ENCODE peak calls at places on chromosome 11, in four cellular contexts. One of them, this sample, is unnamed.

GRCh38 chr11:68542617-68543016 is 82.1 kb downstream of the PPP6R3 start:
- DNase-seq in stimulated activated CD4-positive, alpha-beta T cell treated with anti-CD3 and anti-CD28 coated beads, Interleukin-1b, Interleukin-23, amount 100 ng/mL, for 24 hours: no peak
- DNase-seq in spleen: no peak
- DNase-seq in stimulated activated naive CD8-positive, alpha-beta T cell treated with anti-CD3 and anti-CD28 coated beads, Interleukin-15, amount 100 ng/mL, for 72 hours: no peak
- DNase-seq in this sample: no peak

GRCh38 chr11:3202305-3202704 is 16.3 kb downstream of the MRGPRG start:
- DNase-seq in stimulated activated CD4-positive, alpha-beta T cell treated with anti-CD3 and anti-CD28 coated beads, Interleukin-1b, Interleukin-23, amount 100 ng/mL, for 24 hours: no peak
- DNase-seq in spleen: peak
- DNase-seq in stimulated activated naive CD8-positive, alpha-beta T cell treated with anti-CD3 and anti-CD28 coated beads, Interleukin-15, amount 100 ng/mL, for 72 hours: no peak
- DNase-seq in this sample: no peak

GRCh38 chr11:134478611-134479010 is 66.6 kb upstream of the B3GAT1 start:
- DNase-seq in stimulated activated CD4-positive, alpha-beta T cell treated with anti-CD3 and anti-CD28 coated beads, Interleukin-1b, Interleukin-23, amount 100 ng/mL, for 24 hours: no peak
- DNase-seq in spleen: no peak
- DNase-seq in stimulated activated naive CD8-positive, alpha-beta T cell treated with anti-CD3 and anti-CD28 coated beads, Interleukin-15, amount 100 ng/mL, for 72 hours: no peak
- DNase-seq in this sample: no peak

GRCh38 chr11:20066783-20067156 is 93.5 kb downstream of the DBX1 start:
- DNase-seq in stimulated activated CD4-positive, alpha-beta T cell treated with anti-CD3 and anti-CD28 coated beads, Interleukin-1b, Interleukin-23, amount 100 ng/mL, for 24 hours: no peak
- DNase-seq in spleen: no peak
- DNase-seq in stimulated activated naive CD8-positive, alpha-beta T cell treated with anti-CD3 and anti-CD28 coated beads, Interleukin-15, amount 100 ng/mL, for 72 hours: no peak
- DNase-seq in this sample: no peak

GRCh38 chr11:68358416-68358815 is 46.0 kb downstream of the LRP5 start:
- DNase-seq in stimulated activated CD4-positive, alpha-beta T cell treated with anti-CD3 and anti-CD28 coated beads, Interleukin-1b, Interleukin-23, amount 100 ng/mL, for 24 hours: no peak
- DNase-seq in spleen: no peak
- DNase-seq in stimulated activated naive CD8-positive, alpha-beta T cell treated with anti-CD3 and anti-CD28 coated beads, Interleukin-15, amount 100 ng/mL, for 72 hours: no peak
- DNase-seq in this sample: no peak

GRCh38 chr11:31106326-31106725 is 263.2 kb downstream of the DCDC1 start:
- DNase-seq in stimulated activated CD4-positive, alpha-beta T cell treated with anti-CD3 and anti-CD28 coated beads, Interleukin-1b, Interleukin-23, amount 100 ng/mL, for 24 hours: no peak
- DNase-seq in spleen: no peak
- DNase-seq in stimulated activated naive CD8-positive, alpha-beta T cell treated with anti-CD3 and anti-CD28 coated beads, Interleukin-15, amount 100 ng/mL, for 72 hours: no peak
- DNase-seq in this sample: no peak

GRCh38 chr11:3165152-3165705 is at the start of gene OSBPL5:
- DNase-seq in stimulated activated CD4-positive, alpha-beta T cell treated with anti-CD3 and anti-CD28 coated beads, Interleukin-1b, Interleukin-23, amount 100 ng/mL, for 24 hours: no peak
- DNase-seq in spleen: peak
- DNase-seq in stimulated activated naive CD8-positive, alpha-beta T cell treated with anti-CD3 and anti-CD28 coated beads, Interleukin-15, amount 100 ng/mL, for 72 hours: peak
- DNase-seq in this sample: no peak

GRCh38 chr11:33454264-33454663 is 197.1 kb downstream of the HIPK3 start:
- DNase-seq in stimulated activated CD4-positive, alpha-beta T cell treated with anti-CD3 and anti-CD28 coated beads, Interleukin-1b, Interleukin-23, amount 100 ng/mL, for 24 hours: no peak
- DNase-seq in spleen: no peak
- DNase-seq in stimulated activated naive CD8-positive, alpha-beta T cell treated with anti-CD3 and anti-CD28 coated beads, Interleukin-15, amount 100 ng/mL, for 72 hours: no peak
- DNase-seq in this sample: no peak

GRCh38 chr11:68145120-68145866 is 24.1 kb upstream of the CHKA start:
- DNase-seq in stimulated activated CD4-positive, alpha-beta T cell treated with anti-CD3 and anti-CD28 coated beads, Interleukin-1b, Interleukin-23, amount 100 ng/mL, for 24 hours: no peak
- DNase-seq in spleen: no peak
- DNase-seq in stimulated activated naive CD8-positive, alpha-beta T cell treated with anti-CD3 and anti-CD28 coated beads, Interleukin-15, amount 100 ng/mL, for 72 hours: no peak
- DNase-seq in this sample: no peak

GRCh38 chr11:587978-588380 is 11.7 kb downstream of the PHRF1 start:
- DNase-seq in stimulated activated CD4-positive, alpha-beta T cell treated with anti-CD3 and anti-CD28 coated beads, Interleukin-1b, Interleukin-23, amount 100 ng/mL, for 24 hours: no peak
- DNase-seq in spleen: no peak
- DNase-seq in stimulated activated naive CD8-positive, alpha-beta T cell treated with anti-CD3 and anti-CD28 coated beads, Interleukin-15, amount 100 ng/mL, for 72 hours: peak
- DNase-seq in this sample: no peak

GRCh38 chr11:104015649-104016415 is 20.6 kb upstream of the DDI1 start:
- DNase-seq in stimulated activated CD4-positive, alpha-beta T cell treated with anti-CD3 and anti-CD28 coated beads, Interleukin-1b, Interleukin-23, amount 100 ng/mL, for 24 hours: no peak
- DNase-seq in spleen: no peak
- DNase-seq in stimulated activated naive CD8-positive, alpha-beta T cell treated with anti-CD3 and anti-CD28 coated beads, Interleukin-15, amount 100 ng/mL, for 72 hours: no peak
- DNase-seq in this sample: no peak

GRCh38 chr11:126925321-126926093 is 75.1 kb downstream of the KIRREL3 start:
- DNase-seq in stimulated activated CD4-positive, alpha-beta T cell treated with anti-CD3 and anti-CD28 coated beads, Interleukin-1b, Interleukin-23, amount 100 ng/mL, for 24 hours: no peak
- DNase-seq in spleen: no peak
- DNase-seq in stimulated activated naive CD8-positive, alpha-beta T cell treated with anti-CD3 and anti-CD28 coated beads, Interleukin-15, amount 100 ng/mL, for 72 hours: no peak
- DNase-seq in this sample: no peak

GRCh38 chr11:105802390-105802789 is 192.5 kb downstream of the GRIA4 start:
- DNase-seq in stimulated activated CD4-positive, alpha-beta T cell treated with anti-CD3 and anti-CD28 coated beads, Interleukin-1b, Interleukin-23, amount 100 ng/mL, for 24 hours: no peak
- DNase-seq in spleen: no peak
- DNase-seq in stimulated activated naive CD8-positive, alpha-beta T cell treated with anti-CD3 and anti-CD28 coated beads, Interleukin-15, amount 100 ng/mL, for 72 hours: no peak
- DNase-seq in this sample: no peak

GRCh38 chr11:61752117-61752924 is at the start of gene MYRF:
- DNase-seq in stimulated activated CD4-positive, alpha-beta T cell treated with anti-CD3 and anti-CD28 coated beads, Interleukin-1b, Interleukin-23, amount 100 ng/mL, for 24 hours: peak
- DNase-seq in spleen: peak
- DNase-seq in stimulated activated naive CD8-positive, alpha-beta T cell treated with anti-CD3 and anti-CD28 coated beads, Interleukin-15, amount 100 ng/mL, for 72 hours: peak
- DNase-seq in this sample: no peak

GRCh38 chr11:68146010-68146540 is 24.9 kb upstream of the CHKA start:
- DNase-seq in stimulated activated CD4-positive, alpha-beta T cell treated with anti-CD3 and anti-CD28 coated beads, Interleukin-1b, Interleukin-23, amount 100 ng/mL, for 24 hours: no peak
- DNase-seq in spleen: peak
- DNase-seq in stimulated activated naive CD8-positive, alpha-beta T cell treated with anti-CD3 and anti-CD28 coated beads, Interleukin-15, amount 100 ng/mL, for 72 hours: no peak
- DNase-seq in this sample: no peak

GRCh38 chr11:46615756-46616155 is 1.3 kb downstream of the HARBI1 start:
- DNase-seq in stimulated activated CD4-positive, alpha-beta T cell treated with anti-CD3 and anti-CD28 coated beads, Interleukin-1b, Interleukin-23, amount 100 ng/mL, for 24 hours: no peak
- DNase-seq in spleen: no peak
- DNase-seq in stimulated activated naive CD8-positive, alpha-beta T cell treated with anti-CD3 and anti-CD28 coated beads, Interleukin-15, amount 100 ng/mL, for 72 hours: no peak
- DNase-seq in this sample: no peak

GRCh38 chr11:101721270-101721669 is 137.5 kb upstream of the TRPC6 start:
- DNase-seq in stimulated activated CD4-positive, alpha-beta T cell treated with anti-CD3 and anti-CD28 coated beads, Interleukin-1b, Interleukin-23, amount 100 ng/mL, for 24 hours: no peak
- DNase-seq in spleen: no peak
- DNase-seq in stimulated activated naive CD8-positive, alpha-beta T cell treated with anti-CD3 and anti-CD28 coated beads, Interleukin-15, amount 100 ng/mL, for 72 hours: no peak
- DNase-seq in this sample: no peak

GRCh38 chr11:108545909-108546501 is 47.6 kb downstream of the EXPH5 start:
- DNase-seq in stimulated activated CD4-positive, alpha-beta T cell treated with anti-CD3 and anti-CD28 coated beads, Interleukin-1b, Interleukin-23, amount 100 ng/mL, for 24 hours: no peak
- DNase-seq in spleen: no peak
- DNase-seq in stimulated activated naive CD8-positive, alpha-beta T cell treated with anti-CD3 and anti-CD28 coated beads, Interleukin-15, amount 100 ng/mL, for 72 hours: no peak
- DNase-seq in this sample: no peak

GRCh38 chr11:1299621-1300020 is 9.8 kb downstream of the TOLLIP start:
- DNase-seq in stimulated activated CD4-positive, alpha-beta T cell treated with anti-CD3 and anti-CD28 coated beads, Interleukin-1b, Interleukin-23, amount 100 ng/mL, for 24 hours: no peak
- DNase-seq in spleen: peak
- DNase-seq in stimulated activated naive CD8-positive, alpha-beta T cell treated with anti-CD3 and anti-CD28 coated beads, Interleukin-15, amount 100 ng/mL, for 72 hours: peak
- DNase-seq in this sample: no peak

GRCh38 chr11:16862733-16863132 is 124.3 kb downstream of the C11orf58 start:
- DNase-seq in stimulated activated CD4-positive, alpha-beta T cell treated with anti-CD3 and anti-CD28 coated beads, Interleukin-1b, Interleukin-23, amount 100 ng/mL, for 24 hours: no peak
- DNase-seq in spleen: no peak
- DNase-seq in stimulated activated naive CD8-positive, alpha-beta T cell treated with anti-CD3 and anti-CD28 coated beads, Interleukin-15, amount 100 ng/mL, for 72 hours: no peak
- DNase-seq in this sample: no peak

This sample was measured in stimulated activated naive B cell treated with anti-CD40 and anti-IgM and Interleukin-4, amounts not matched to agents 10 μg/mL and 1 μg/mL and 100 μg/mL, for 72 hours.